ENCODE peak calls at places on chromosomes 2 and 18, in four cellular contexts. T is GM12865, I is nucleus accumbens, D is ecto neural progenitor cell. P is an unnamed sample.

GRCh38 chr2:200373973-200374416 is 67.5 kb downstream of the SPATS2L start:
- DNase-seq in I (no peak), T (peak), D (no peak), P (no peak)

GRCh38 chr18:623760-624620 is 27.2 kb downstream of the CLUL1 start:
- DNase-seq in D (peak), T (peak), I (peak), P (peak)

GRCh38 chr2:54650612-54651011 is 72.8 kb upstream of the EML6 start:
- DNase-seq in T (no peak), I (no peak), D (no peak), P (no peak)

GRCh38 chr18:57051586-57052044 is 95.3 kb upstream of the BOD1L2 start:
- DNase-seq in I (no peak), D (no peak), T (peak), P (no peak)

GRCh38 chr2:2561346-2562095 is 230.4 kb upstream of the MYT1L start:
- DNase-seq in T (no peak), I (no peak), D (no peak), P (no peak)

GRCh38 chr2:28753043-28753683 is 1.5 kb downstream of the PPP1CB start:
- DNase-seq in T (peak), D (no peak), I (no peak), P (peak)

GRCh38 chr2:25757906-25758305 is 84.5 kb upstream of the DTNB start:
- DNase-seq in I (no peak), T (no peak), D (no peak), P (no peak)

GRCh38 chr2:55048514-55048924 is 1.7 kb downstream of the RTN4 start:
- DNase-seq in T (peak), I (no peak), D (no peak), P (peak)

GRCh38 chr2:70069049-70069448 is 18.2 kb upstream of the PCBP1 start:
- DNase-seq in I (no peak), D (no peak), T (peak), P (peak)

GRCh38 chr18:50819027-50819726 is 639 bp downstream of the MRO start:
- DNase-seq in D (peak), I (no peak), T (no peak), P (peak)

GRCh38 chr2:186503827-186504606 is 18.0 kb downstream of the ZC3H15 start:
- DNase-seq in D (no peak), T (peak), I (no peak), P (peak)

GRCh38 chr2:36731941-36732700 is 35.6 kb downstream of the VIT start:
- DNase-seq in D (no peak), T (no peak), I (no peak), P (peak)

GRCh38 chr2:157269922-157270321 is 12.4 kb downstream of the GALNT5 start:
- DNase-seq in T (no peak), D (no peak), I (no peak), P (no peak)

GRCh38 chr2:17228461-17228860 is 289.8 kb downstream of the RAD51AP2 start:
- DNase-seq in D (no peak), T (no peak), I (no peak), P (no peak)

GRCh38 chr2:108805782-108806181 is 19.2 kb downstream of the CCDC138 start:
- DNase-seq in T (no peak), D (no peak), I (no peak), P (no peak)

GRCh38 chr2:129876576-129876975 is 102.9 kb upstream of the RAB6C start:
- DNase-seq in D (peak), I (no peak), T (no peak), P (peak)

GRCh38 chr18:33014060-33014796 is 241.4 kb upstream of the KLHL14 start:
- DNase-seq in D (no peak), I (no peak), T (no peak), P (no peak)

GRCh38 chr2:196453613-196454047 is 185.9 kb upstream of the CCDC150 start:
- DNase-seq in I (no peak), T (peak), D (no peak), P (peak)

GRCh38 chr2:3147641-3148530 is 229.7 kb downstream of the EIPR1 start:
- DNase-seq in T (no peak), D (no peak), I (no peak), P (peak)

GRCh38 chr2:60852282-60852860 is 29.0 kb upstream of the REL start:
- DNase-seq in D (no peak), I (no peak), T (no peak), P (no peak)

GRCh38 chr2:8642332-8643078 is 39.4 kb upstream of the ID2 start:
- DNase-seq in T (no peak), I (no peak), D (no peak), P (peak)

GRCh38 chr2:141015339-141016047 is 1115.3 kb downstream of the LRP1B start:
- DNase-seq in D (no peak), I (no peak), T (no peak), P (no peak)

GRCh38 chr2:109052922-109053321 is 63.9 kb upstream of the EDAR start:
- DNase-seq in T (no peak), I (no peak), D (no peak), P (no peak)

GRCh38 chr2:54176577-54176976 is 61.2 kb downstream of the ACYP2 start:
- DNase-seq in T (peak), I (peak), D (no peak), P (peak)

GRCh38 chr2:83584674-83585073 is 874.4 kb downstream of the SUCLG1 start:
- DNase-seq in T (no peak), I (no peak), D (no peak), P (no peak)

GRCh38 chr2:166106431-166107015 is 21.3 kb downstream of the SCN1A start:
- DNase-seq in D (no peak), I (no peak), T (peak), P (peak)

GRCh38 chr2:146119586-146119985 is 1599.7 kb upstream of the ZEB2 start:
- DNase-seq in D (no peak), T (no peak), I (no peak), P (no peak)

GRCh38 chr18:73340135-73340934 is 472.5 kb upstream of the NETO1 start:
- DNase-seq in I (no peak), D (no peak), T (no peak), P (peak)

GRCh38 chr2:46164581-46165301 is 132.5 kb upstream of the EPAS1 start:
- DNase-seq in D (no peak), T (no peak), I (no peak), P (peak)

GRCh38 chr2:64311948-64312621 is 141.9 kb upstream of the LGALSL start:
- DNase-seq in D (peak), I (peak), T (peak), P (peak)

GRCh38 chr2:156329031-156329921 is 3.2 kb downstream of the NR4A2 start:
- DNase-seq in D (no peak), I (no peak), T (no peak), P (peak)

GRCh38 chr2:28956890-28957289 is 24.2 kb upstream of the TOGARAM2 start:
- DNase-seq in T (no peak), I (no peak), D (no peak), P (no peak)

GRCh38 chr18:9429662-9429993 is 45.7 kb upstream of the RALBP1 start:
- DNase-seq in T (no peak), I (no peak), D (no peak), P (no peak)

GRCh38 chr2:46858697-46859080 is 56.9 kb downstream of the MCFD2 start:
- DNase-seq in D (no peak), I (no peak), T (no peak), P (no peak)

P was measured in left kidney.